ENCODE peak calls at places on chromosome 11, in six cellular contexts. T, H, M, A, S and N are unnamed samples.

GRCh38 chr11:35231074-35231473 is 92.1 kb downstream of the CD44 start:
- DNase-seq in T (no peak), H (no peak), M (no peak), A (no peak), S (no peak), N (no peak)

GRCh38 chr11:779955-780532 is 2.8 kb upstream of the GATD1 start:
- DNase-seq in T (no peak), H (no peak), M (no peak), A (no peak), S (no peak), N (no peak)

GRCh38 chr11:60528934-60529333 is 13.7 kb downstream of the MS4A13 start:
- DNase-seq in T (no peak), H (no peak), M (no peak), A (no peak), S (no peak), N (no peak)

GRCh38 chr11:88535916-88536547 is 198.5 kb upstream of the CTSC start:
- DNase-seq in T (no peak), H (peak; percentile 89), M (no peak), A (no peak), S (peak; percentile 67), N (no peak)

GRCh38 chr11:92941676-92942571 is 27.5 kb upstream of the MTNR1B start:
- DNase-seq in T (no peak), H (peak; percentile 46), M (no peak), A (no peak), S (peak; percentile 49), N (no peak)

GRCh38 chr11:102604011-102604410 is 21.1 kb downstream of the MMP20 start:
- DNase-seq in T (no peak), H (no peak), M (no peak), A (no peak), S (no peak), N (no peak)

GRCh38 chr11:93517041-93517440 is 26.1 kb downstream of the SMCO4 start:
- DNase-seq in T (no peak), H (no peak), M (no peak), A (no peak), S (no peak), N (no peak)

GRCh38 chr11:13297917-13298356 is 20.3 kb downstream of the BMAL1 start:
- DNase-seq in T (no peak), H (no peak), M (no peak), A (no peak), S (no peak), N (no peak)

GRCh38 chr11:65489061-65489705 is 9.7 kb upstream of the MALAT1 start:
- DNase-seq in T (no peak), H (no peak), M (no peak), A (no peak), S (peak; percentile 82), N (no peak)

GRCh38 chr11:86934263-86934932 is 20.8 kb downstream of the FZD4 start:
- DNase-seq in T (no peak), H (no peak), M (no peak), A (no peak), S (no peak), N (no peak)

GRCh38 chr11:130451261-130452019 is 3.0 kb downstream of the ADAMTS15 start:
- DNase-seq in T (no peak), H (no peak), M (no peak), A (no peak), S (no peak), N (no peak)

GRCh38 chr11:79139900-79140299 is 300.9 kb downstream of the TENM4 start:
- DNase-seq in T (no peak), H (no peak), M (no peak), A (no peak), S (no peak), N (no peak)

GRCh38 chr11:18540207-18541009 is 13.7 kb upstream of the TSG101 start:
- DNase-seq in T (no peak), H (no peak), M (no peak), A (no peak), S (peak; percentile 17), N (no peak)

GRCh38 chr11:69167916-69168691 is 12.4 kb downstream of the SMIM38 start:
- DNase-seq in T (no peak), H (no peak), M (no peak), A (no peak), S (no peak), N (no peak)

GRCh38 chr11:76825726-76826396 is 34.9 kb upstream of the ACER3 start:
- DNase-seq in T (no peak), H (no peak), M (no peak), A (no peak), S (no peak), N (no peak)

GRCh38 chr11:86193297-86194095 is 51.1 kb upstream of the EED start:
- DNase-seq in T (no peak), H (peak; percentile 79), M (peak; percentile 33), A (no peak), S (peak; percentile 88), N (peak; percentile 69)

GRCh38 chr11:11396290-11397042 is 43.4 kb upstream of the CSNK2A3 start:
- DNase-seq in T (no peak), H (no peak), M (no peak), A (no peak), S (no peak), N (no peak)

GRCh38 chr11:65492637-65493366 is 6.0 kb upstream of the MALAT1 start:
- DNase-seq in T (no peak), H (peak; percentile 83), M (no peak), A (no peak), S (no peak), N (no peak)

GRCh38 chr11:44989831-44990566 is 39.3 kb upstream of the TP53I11 start:
- DNase-seq in T (no peak), H (no peak), M (no peak), A (no peak), S (no peak), N (no peak)

GRCh38 chr11:128835741-128836410 is 31.2 kb downstream of the KCNJ1 start:
- DNase-seq in T (no peak), H (no peak), M (no peak), A (no peak), S (no peak), N (no peak)

GRCh38 chr11:2257023-2257700 is 13.2 kb downstream of the ASCL2 start:
- DNase-seq in T (no peak), H (no peak), M (no peak), A (no peak), S (no peak), N (no peak)

GRCh38 chr11:113587318-113587739 is 112.1 kb upstream of the DRD2 start:
- DNase-seq in T (no peak), H (no peak), M (no peak), A (peak; percentile 40), S (peak; percentile 28), N (no peak)

GRCh38 chr11:65787649-65788622 is 1.1 kb downstream of the OVOL1 start:
- DNase-seq in T (no peak), H (no peak), M (no peak), A (no peak), S (no peak), N (no peak)

GRCh38 chr11:123020968-123021367 is 39.3 kb upstream of the BSX start:
- DNase-seq in T (no peak), H (peak; percentile 46), M (no peak), A (peak; percentile 14), S (peak; percentile 73), N (no peak)

GRCh38 chr11:4491878-4492606 is 9.6 kb downstream of the OR52K1 start:
- DNase-seq in T (no peak), H (no peak), M (no peak), A (no peak), S (no peak), N (no peak)

GRCh38 chr11:128548655-128549255 is 38.6 kb downstream of the ETS1 start:
- DNase-seq in T (no peak), H (no peak), M (no peak), A (no peak), S (no peak), N (no peak)

GRCh38 chr11:9315078-9315688 is 790 bp upstream of the TMEM41B start:
- DNase-seq in T (no peak), H (peak; percentile 5), M (no peak), A (no peak), S (no peak), N (no peak)

GRCh38 chr11:100918551-100919500 is 210.8 kb downstream of the PGR start:
- DNase-seq in T (no peak), H (no peak), M (no peak), A (no peak), S (no peak), N (no peak)

GRCh38 chr11:69093106-69093505 is 44.4 kb downstream of the TPCN2 start:
- DNase-seq in T (no peak), H (no peak), M (no peak), A (no peak), S (no peak), N (no peak)

GRCh38 chr11:65699306-65699705 is 12.7 kb upstream of the KAT5 start:
- DNase-seq in T (no peak), H (no peak), M (no peak), A (no peak), S (no peak), N (no peak)

GRCh38 chr11:71472357-71472885 is 19.4 kb downstream of the NADSYN1 start:
- DNase-seq in T (no peak), H (no peak), M (no peak), A (no peak), S (no peak), N (no peak)

GRCh38 chr11:75073459-75074190 is 23.1 kb downstream of the OR2AT4 start:
- DNase-seq in T (no peak), H (no peak), M (no peak), A (no peak), S (no peak), N (no peak)

GRCh38 chr11:12882670-12883069 is 126.4 kb upstream of the RASSF10 start:
- DNase-seq in T (no peak), H (no peak), M (no peak), A (no peak), S (no peak), N (no peak)

GRCh38 chr11:15370774-15371173 is 256.1 kb downstream of the INSC start:
- DNase-seq in T (no peak), H (no peak), M (no peak), A (no peak), S (no peak), N (no peak)

GRCh38 chr11:74701351-74701750 is 29.9 kb downstream of the CHRDL2 start:
- DNase-seq in T (no peak), H (no peak), M (no peak), A (no peak), S (no peak), N (no peak)

GRCh38 chr11:47121056-47121455 is 55.6 kb downstream of the ARFGAP2 start:
- DNase-seq in T (no peak), H (no peak), M (no peak), A (no peak), S (no peak), N (no peak)

GRCh38 chr11:1840780-1841480 is 2.1 kb downstream of the TNNI2 start:
- DNase-seq in T (no peak), H (no peak), M (no peak), A (no peak), S (no peak), N (no peak)